ENCODE peak calls at places on chromosomes 11 and 22, in six cellular contexts. I, B, T, Y, S and G are unnamed samples.

GRCh38 chr22:20238567-20239062 is 29.5 kb downstream of the RTN4R start:
- DNase-seq in I (no peak), B (peak; percentile 9), T (peak; percentile 17), Y (no peak), S (peak; percentile 32), G (no peak)

GRCh38 chr22:27783436-27784098 is 18.0 kb downstream of the MN1 start:
- DNase-seq in I (no peak), B (no peak), T (peak; percentile 61), Y (no peak), S (no peak), G (no peak)

GRCh38 chr11:116193321-116194114 is 579.3 kb downstream of the BUD13 start:
- DNase-seq in I (no peak), B (peak; percentile 36), T (peak; percentile 46), Y (no peak), S (peak; percentile 44), G (no peak)

GRCh38 chr11:84794663-84795443 is 832.3 kb downstream of the DLG2 start:
- DNase-seq in I (no peak), B (no peak), T (no peak), Y (no peak), S (no peak), G (no peak)

GRCh38 chr11:11313426-11313825 is 39.6 kb downstream of the CSNK2A3 start:
- DNase-seq in I (no peak), B (peak; percentile 62), T (peak; percentile 79), Y (peak; percentile 70), S (no peak), G (no peak)

GRCh38 chr11:68149417-68149816 is 28.2 kb upstream of the CHKA start:
- DNase-seq in I (no peak), B (no peak), T (no peak), Y (no peak), S (no peak), G (no peak)

GRCh38 chr11:4072668-4073285 is 21.8 kb upstream of the RRM1 start:
- DNase-seq in I (no peak), B (peak; percentile 82), T (peak; percentile 83), Y (peak; percentile 74), S (peak; percentile 72), G (no peak)

GRCh38 chr11:27722117-27722844 is 22.0 kb upstream of the BDNF start:
- DNase-seq in I (no peak), B (peak; percentile 75), T (peak; percentile 71), Y (no peak), S (no peak), G (no peak)

GRCh38 chr11:60953781-60954180 is 1.8 kb upstream of the SLC15A3 start:
- DNase-seq in I (no peak), B (peak; percentile 8), T (peak; percentile 30), Y (no peak), S (no peak), G (no peak)

GRCh38 chr11:43933608-43934358 is 8.7 kb upstream of the C11orf96 start:
- DNase-seq in I (no peak), B (no peak), T (peak; percentile 70), Y (no peak), S (no peak), G (no peak)

GRCh38 chr11:27553186-27553585 is 46.6 kb upstream of the LIN7C start:
- DNase-seq in I (no peak), B (no peak), T (peak; percentile 65), Y (no peak), S (no peak), G (no peak)

GRCh38 chr11:57202282-57202681 is 20.5 kb downstream of the LRRC55 start:
- DNase-seq in I (no peak), B (no peak), T (no peak), Y (no peak), S (no peak), G (no peak)

GRCh38 chr11:87290304-87290922 is 252.7 kb downstream of the TMEM135 start:
- DNase-seq in I (no peak), B (peak; percentile 69), T (peak; percentile 73), Y (no peak), S (no peak), G (no peak)

GRCh38 chr22:27795053-27795452 is 6.5 kb downstream of the MN1 start:
- DNase-seq in I (no peak), B (no peak), T (peak; percentile 35), Y (no peak), S (no peak), G (no peak)

GRCh38 chr11:75150879-75151278 is at the start of gene SLCO2B1:
- DNase-seq in I (no peak), B (no peak), T (no peak), Y (no peak), S (peak; percentile 75), G (peak; percentile 45)
- H3K4me1 ChIP-seq in I (peaks cover 67% of the 10 kb centered on the region), B (peaks cover 7% of the 10 kb centered on the region), T (no peaks in the 10 kb centered on the region), Y (no peaks in the 10 kb centered on the region), S (peaks cover 22% of the 10 kb centered on the region), G (peaks cover 43% of the 10 kb centered on the region)

GRCh38 chr11:2363130-2363529 is 14.0 kb upstream of the CD81 start:
- DNase-seq in I (no peak), B (no peak), T (no peak), Y (no peak), S (no peak), G (no peak)
- H3K4me1 ChIP-seq in I (no peaks in the 10 kb centered on the region), B (no peaks in the 10 kb centered on the region), T (no peaks in the 10 kb centered on the region), Y (no peaks in the 10 kb centered on the region), S (no peaks in the 10 kb centered on the region), G (no peaks in the 10 kb centered on the region)

DNA sequence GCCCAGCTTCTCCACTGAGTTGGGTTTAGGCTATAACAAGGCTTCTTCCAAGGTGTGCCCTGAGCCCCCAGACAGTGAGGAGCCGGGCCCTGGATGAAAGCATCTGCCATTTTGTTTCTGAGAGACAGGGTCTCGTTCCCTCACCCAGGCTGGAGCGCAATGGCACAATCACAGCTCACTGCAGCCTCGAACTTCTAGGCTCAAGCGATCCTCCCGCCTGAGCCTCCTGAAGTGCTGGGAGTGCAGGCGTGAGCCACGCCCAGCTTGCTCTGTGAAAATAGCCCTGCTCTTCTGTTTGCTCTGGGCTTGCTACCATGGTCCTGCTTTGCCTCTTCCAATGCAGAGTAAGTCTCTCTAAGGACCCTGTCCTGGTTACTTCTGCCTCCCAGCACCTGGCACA is 6.7 kb downstream of the DENND6B start:
- DNase-seq in I (no peak), B (no peak), T (no peak), Y (no peak), S (no peak), G (no peak)
- H3K4me1 ChIP-seq in I (no peaks in the 10 kb centered on the region), B (no peaks in the 10 kb centered on the region), T (no peaks in the 10 kb centered on the region), Y (no peaks in the 10 kb centered on the region), S (peaks cover under 1% of the 10 kb centered on the region), G (peaks cover 3% of the 10 kb centered on the region)

GRCh38 chr22:39073941-39074340 is 3.1 kb upstream of the APOBEC3G start:
- DNase-seq in I (no peak), B (no peak), T (no peak), Y (no peak), S (no peak), G (no peak)
- H3K4me1 ChIP-seq in I (no peaks in the 10 kb centered on the region), B (peaks cover 7% of the 10 kb centered on the region), T (no peaks in the 10 kb centered on the region), Y (peaks cover 4% of the 10 kb centered on the region), S (no peaks in the 10 kb centered on the region), G (peaks cover 13% of the 10 kb centered on the region)

GRCh38 chr11:98099371-98099770 is 921.4 kb upstream of the CNTN5 start:
- DNase-seq in I (no peak), B (no peak), T (no peak), Y (no peak), S (no peak), G (no peak)
- H3K4me1 ChIP-seq in I (no peaks in the 10 kb centered on the region), B (no peaks in the 10 kb centered on the region), T (no peaks in the 10 kb centered on the region), Y (no peaks in the 10 kb centered on the region), S (no peaks in the 10 kb centered on the region), G (no peaks in the 10 kb centered on the region)

DNA sequence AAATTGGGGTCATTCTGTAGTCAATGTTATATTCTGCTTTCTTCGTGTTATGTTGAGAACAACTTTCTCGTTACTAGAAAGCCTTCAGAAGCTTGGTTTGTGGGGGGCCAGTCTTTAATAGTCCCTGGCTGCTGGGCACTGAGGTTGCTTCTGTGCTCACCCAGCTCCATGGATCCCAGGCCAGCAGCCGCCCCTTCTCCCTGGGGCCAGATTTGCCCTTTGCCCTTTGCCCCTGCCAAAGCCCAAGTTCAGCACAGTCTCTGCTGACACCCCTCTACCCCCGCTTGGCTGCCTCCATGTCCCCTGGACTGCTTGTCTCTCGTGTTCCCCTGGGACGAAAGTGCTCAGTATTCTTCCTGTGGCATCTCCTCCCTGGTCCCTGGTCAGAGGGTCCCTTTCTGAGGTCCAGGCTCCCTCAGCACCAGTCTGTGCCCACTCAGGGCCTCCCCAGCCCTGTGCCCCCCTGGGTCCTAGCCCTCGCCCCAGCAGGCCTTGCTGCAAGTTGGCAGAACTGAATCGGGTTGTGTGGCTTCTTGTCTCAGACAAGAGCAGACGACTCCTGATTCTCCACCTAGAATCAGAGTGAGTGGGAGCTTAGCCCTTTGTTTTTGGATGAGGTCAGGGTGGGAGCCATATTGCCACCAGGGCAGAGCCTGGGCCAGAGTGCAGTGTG is 6.7 kb downstream of the TSPO start:
- DNase-seq in I (no peak), B (no peak), T (no peak), Y (no peak), S (no peak), G (no peak)
- H3K4me1 ChIP-seq in I (peaks cover 50% of the 10 kb centered on the region), B (peaks cover 33% of the 10 kb centered on the region), T (peaks cover 15% of the 10 kb centered on the region), Y (no peaks in the 10 kb centered on the region), S (peaks cover 11% of the 10 kb centered on the region), G (peaks cover 70% of the 10 kb centered on the region)

DNA sequence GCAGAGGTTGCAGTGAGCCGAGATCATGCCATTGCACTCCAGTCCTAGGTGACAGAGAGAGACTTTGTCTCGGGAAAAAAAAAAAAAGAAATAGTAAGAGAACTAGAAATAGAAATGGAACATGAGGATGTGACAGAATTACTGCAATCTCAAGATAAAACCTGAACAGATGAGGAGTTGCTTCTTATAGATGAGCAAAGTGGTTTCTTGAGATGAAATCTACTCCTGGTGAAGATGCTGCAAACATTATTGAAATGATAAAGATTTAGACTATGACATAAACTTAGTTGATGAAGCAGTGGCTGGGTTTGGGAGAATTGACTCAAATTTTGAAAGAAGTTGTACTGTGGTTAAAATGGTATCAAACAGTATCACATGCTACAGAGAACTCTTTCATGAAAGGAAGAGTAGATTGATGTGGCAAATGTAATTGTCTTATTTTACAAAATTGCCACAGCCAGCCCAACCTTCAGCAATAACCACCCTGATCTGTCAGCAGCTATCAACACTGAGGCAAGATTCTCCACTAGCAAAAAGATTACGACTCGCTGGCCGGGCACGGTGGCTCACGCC is 13.7 kb downstream of the XNDC1N start:
- DNase-seq in I (no peak), B (no peak), T (no peak), Y (no peak), S (no peak), G (no peak)
- H3K4me1 ChIP-seq in I (no peaks in the 10 kb centered on the region), B (no peaks in the 10 kb centered on the region), T (peaks cover 15% of the 10 kb centered on the region), Y (no peaks in the 10 kb centered on the region), S (no peaks in the 10 kb centered on the region), G (no peaks in the 10 kb centered on the region)

GRCh38 chr11:37394236-37394870 is 796.3 kb upstream of the RAG2 start:
- DNase-seq in I (no peak), B (no peak), T (no peak), Y (no peak), S (no peak), G (no peak)

DNA sequence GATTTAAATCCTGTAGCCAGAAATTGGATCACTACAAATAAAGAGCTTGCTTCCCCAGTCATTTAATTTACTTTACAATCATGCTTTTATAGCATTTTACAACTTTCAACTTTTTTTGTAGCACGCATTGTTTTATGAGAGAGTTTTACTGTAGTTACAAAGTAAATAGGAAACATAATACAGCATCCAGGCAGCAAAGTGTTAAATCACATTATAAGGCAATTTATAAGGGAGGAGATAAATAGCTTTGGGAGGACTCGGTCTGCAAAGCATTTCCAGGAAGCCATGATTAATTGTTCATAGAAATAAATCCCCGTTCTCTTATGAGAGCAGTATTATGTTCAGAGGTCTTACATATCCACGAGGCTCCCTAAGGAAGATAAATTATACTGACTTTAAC is 792.5 kb upstream of the RAG2 start:
- DNase-seq in I (no peak), B (no peak), T (no peak), Y (no peak), S (no peak), G (no peak)
- H3K4me1 ChIP-seq in I (no peaks in the 10 kb centered on the region), B (no peaks in the 10 kb centered on the region), T (no peaks in the 10 kb centered on the region), Y (no peaks in the 10 kb centered on the region), S (no peaks in the 10 kb centered on the region), G (no peaks in the 10 kb centered on the region)

GRCh38 chr22:37893583-37893983 is 12.5 kb upstream of the MICALL1 start:
- DNase-seq in I (no peak), B (no peak), T (no peak), Y (no peak), S (no peak), G (no peak)
- H3K4me1 ChIP-seq in I (no peaks in the 10 kb centered on the region), B (peaks cover 26% of the 10 kb centered on the region), T (no peaks in the 10 kb centered on the region), Y (peaks cover 9% of the 10 kb centered on the region), S (peaks cover 7% of the 10 kb centered on the region), G (peaks cover 64% of the 10 kb centered on the region)